ENCODE peak calls at places on chromosomes 13 and 19, in eight cellular contexts. One of them, this sample, is unnamed.

GRCh38 chr13:41812851-41813250 is 148.1 kb downstream of the VWA8 start:
- DNase-seq in fibroblast of mammary gland: no peak
- DNase-seq in stimulated activated CD4-positive, alpha-beta T cell treated with anti-CD3 and anti-CD28 coated beads, TNF-alpha, amount 100 ng/mL, for 48 hours: no peak
- DNase-seq in midbrain: no peak
- DNase-seq in iris pigment epithelial cell: no peak
- DNase-seq in NCI-H1436 treated with DMSO at 0.1 percent for 48 hours: no peak
- DNase-seq in A172: no peak
- DNase-seq in central memory CD4-positive, alpha-beta T cell: no peak
- DNase-seq in this sample: no peak

GRCh38 chr19:35272122-35272715 is 3.5 kb downstream of the USF2 start:
- DNase-seq in fibroblast of mammary gland: no peak
- DNase-seq in stimulated activated CD4-positive, alpha-beta T cell treated with anti-CD3 and anti-CD28 coated beads, TNF-alpha, amount 100 ng/mL, for 48 hours: no peak
- DNase-seq in central memory CD4-positive, alpha-beta T cell: no peak
- DNase-seq in NCI-H1436 treated with DMSO at 0.1 percent for 48 hours: no peak
- DNase-seq in midbrain: no peak
- DNase-seq in iris pigment epithelial cell: no peak
- DNase-seq in A172: no peak
- DNase-seq in this sample: no peak

GRCh38 chr19:48487944-48488343 is 18.8 kb downstream of the CYTH2 start:
- DNase-seq in iris pigment epithelial cell: peak
- DNase-seq in NCI-H1436 treated with DMSO at 0.1 percent for 48 hours: no peak
- DNase-seq in central memory CD4-positive, alpha-beta T cell: no peak
- DNase-seq in A172: peak
- DNase-seq in fibroblast of mammary gland: peak
- DNase-seq in midbrain: no peak
- DNase-seq in stimulated activated CD4-positive, alpha-beta T cell treated with anti-CD3 and anti-CD28 coated beads, TNF-alpha, amount 100 ng/mL, for 48 hours: no peak
- DNase-seq in this sample: peak

GRCh38 chr13:40064154-40064713 is 408.8 kb downstream of the COG6 start:
- DNase-seq in iris pigment epithelial cell: no peak
- DNase-seq in stimulated activated CD4-positive, alpha-beta T cell treated with anti-CD3 and anti-CD28 coated beads, TNF-alpha, amount 100 ng/mL, for 48 hours: no peak
- DNase-seq in NCI-H1436 treated with DMSO at 0.1 percent for 48 hours: no peak
- DNase-seq in A172: peak
- DNase-seq in midbrain: no peak
- DNase-seq in fibroblast of mammary gland: no peak
- DNase-seq in central memory CD4-positive, alpha-beta T cell: no peak
- DNase-seq in this sample: no peak

GRCh38 chr13:110336681-110337080 is 29.6 kb downstream of the COL4A2 start:
- DNase-seq in fibroblast of mammary gland: no peak
- DNase-seq in A172: no peak
- DNase-seq in stimulated activated CD4-positive, alpha-beta T cell treated with anti-CD3 and anti-CD28 coated beads, TNF-alpha, amount 100 ng/mL, for 48 hours: no peak
- DNase-seq in central memory CD4-positive, alpha-beta T cell: no peak
- DNase-seq in iris pigment epithelial cell: no peak
- DNase-seq in NCI-H1436 treated with DMSO at 0.1 percent for 48 hours: no peak
- DNase-seq in midbrain: no peak
- DNase-seq in this sample: no peak

GRCh38 chr13:106372199-106373160 is 163.0 kb downstream of the EFNB2 start:
- DNase-seq in fibroblast of mammary gland: peak
- DNase-seq in midbrain: no peak
- DNase-seq in central memory CD4-positive, alpha-beta T cell: no peak
- DNase-seq in A172: peak
- DNase-seq in stimulated activated CD4-positive, alpha-beta T cell treated with anti-CD3 and anti-CD28 coated beads, TNF-alpha, amount 100 ng/mL, for 48 hours: no peak
- DNase-seq in NCI-H1436 treated with DMSO at 0.1 percent for 48 hours: no peak
- DNase-seq in iris pigment epithelial cell: peak
- DNase-seq in this sample: peak

GRCh38 chr19:29812881-29813275 is 1.1 kb downstream of the CCNE1 start:
- DNase-seq in fibroblast of mammary gland: no peak
- DNase-seq in stimulated activated CD4-positive, alpha-beta T cell treated with anti-CD3 and anti-CD28 coated beads, TNF-alpha, amount 100 ng/mL, for 48 hours: no peak
- DNase-seq in NCI-H1436 treated with DMSO at 0.1 percent for 48 hours: no peak
- DNase-seq in midbrain: no peak
- DNase-seq in A172: no peak
- DNase-seq in central memory CD4-positive, alpha-beta T cell: no peak
- DNase-seq in iris pigment epithelial cell: no peak
- DNase-seq in this sample: no peak

GRCh38 chr19:33441277-33441699 is 67.8 kb downstream of the CEBPG start:
- DNase-seq in central memory CD4-positive, alpha-beta T cell: no peak
- DNase-seq in NCI-H1436 treated with DMSO at 0.1 percent for 48 hours: no peak
- DNase-seq in midbrain: no peak
- DNase-seq in stimulated activated CD4-positive, alpha-beta T cell treated with anti-CD3 and anti-CD28 coated beads, TNF-alpha, amount 100 ng/mL, for 48 hours: no peak
- DNase-seq in iris pigment epithelial cell: no peak
- DNase-seq in A172: no peak
- DNase-seq in fibroblast of mammary gland: no peak
- DNase-seq in this sample: no peak

GRCh38 chr13:91520952-91521351 is 122.5 kb downstream of the GPC5 start:
- DNase-seq in central memory CD4-positive, alpha-beta T cell: no peak
- DNase-seq in NCI-H1436 treated with DMSO at 0.1 percent for 48 hours: no peak
- DNase-seq in A172: no peak
- DNase-seq in midbrain: no peak
- DNase-seq in iris pigment epithelial cell: no peak
- DNase-seq in stimulated activated CD4-positive, alpha-beta T cell treated with anti-CD3 and anti-CD28 coated beads, TNF-alpha, amount 100 ng/mL, for 48 hours: no peak
- DNase-seq in fibroblast of mammary gland: no peak
- DNase-seq in this sample: no peak

GRCh38 chr13:109345433-109345941 is 440.9 kb downstream of the IRS2 start:
- DNase-seq in NCI-H1436 treated with DMSO at 0.1 percent for 48 hours: no peak
- DNase-seq in iris pigment epithelial cell: peak
- DNase-seq in central memory CD4-positive, alpha-beta T cell: no peak
- DNase-seq in fibroblast of mammary gland: peak
- DNase-seq in midbrain: no peak
- DNase-seq in stimulated activated CD4-positive, alpha-beta T cell treated with anti-CD3 and anti-CD28 coated beads, TNF-alpha, amount 100 ng/mL, for 48 hours: no peak
- DNase-seq in A172: peak
- DNase-seq in this sample: peak

GRCh38 chr19:8575467-8575997 is 1.7 kb downstream of the MYO1F start:
- DNase-seq in A172: peak
- DNase-seq in midbrain: no peak
- DNase-seq in iris pigment epithelial cell: peak
- DNase-seq in fibroblast of mammary gland: peak
- DNase-seq in NCI-H1436 treated with DMSO at 0.1 percent for 48 hours: no peak
- DNase-seq in central memory CD4-positive, alpha-beta T cell: peak
- DNase-seq in stimulated activated CD4-positive, alpha-beta T cell treated with anti-CD3 and anti-CD28 coated beads, TNF-alpha, amount 100 ng/mL, for 48 hours: no peak
- DNase-seq in this sample: peak

GRCh38 chr19:10412257-10412977 is 7.9 kb upstream of the PDE4A start:
- DNase-seq in A172: no peak
- DNase-seq in NCI-H1436 treated with DMSO at 0.1 percent for 48 hours: no peak
- DNase-seq in iris pigment epithelial cell: no peak
- DNase-seq in central memory CD4-positive, alpha-beta T cell: no peak
- DNase-seq in fibroblast of mammary gland: no peak
- DNase-seq in stimulated activated CD4-positive, alpha-beta T cell treated with anti-CD3 and anti-CD28 coated beads, TNF-alpha, amount 100 ng/mL, for 48 hours: no peak
- DNase-seq in midbrain: no peak
- DNase-seq in this sample: no peak

GRCh38 chr19:12194827-12195500 is 32.1 kb downstream of the ZNF136 start:
- DNase-seq in NCI-H1436 treated with DMSO at 0.1 percent for 48 hours: no peak
- DNase-seq in midbrain: peak
- DNase-seq in A172: no peak
- DNase-seq in central memory CD4-positive, alpha-beta T cell: peak
- DNase-seq in stimulated activated CD4-positive, alpha-beta T cell treated with anti-CD3 and anti-CD28 coated beads, TNF-alpha, amount 100 ng/mL, for 48 hours: peak
- DNase-seq in iris pigment epithelial cell: peak
- DNase-seq in fibroblast of mammary gland: peak
- DNase-seq in this sample: peak

GRCh38 chr19:48624791-48625723 is 5.8 kb downstream of the SPHK2 start:
- DNase-seq in midbrain: no peak
- DNase-seq in fibroblast of mammary gland: no peak
- DNase-seq in central memory CD4-positive, alpha-beta T cell: no peak
- DNase-seq in stimulated activated CD4-positive, alpha-beta T cell treated with anti-CD3 and anti-CD28 coated beads, TNF-alpha, amount 100 ng/mL, for 48 hours: no peak
- DNase-seq in NCI-H1436 treated with DMSO at 0.1 percent for 48 hours: no peak
- DNase-seq in A172: no peak
- DNase-seq in iris pigment epithelial cell: no peak
- DNase-seq in this sample: no peak

GRCh38 chr13:99812611-99813010 is 159.0 kb downstream of the ZIC5 start:
- DNase-seq in central memory CD4-positive, alpha-beta T cell: no peak
- DNase-seq in iris pigment epithelial cell: peak
- DNase-seq in midbrain: no peak
- DNase-seq in A172: peak
- DNase-seq in fibroblast of mammary gland: peak
- DNase-seq in stimulated activated CD4-positive, alpha-beta T cell treated with anti-CD3 and anti-CD28 coated beads, TNF-alpha, amount 100 ng/mL, for 48 hours: no peak
- DNase-seq in NCI-H1436 treated with DMSO at 0.1 percent for 48 hours: no peak
- DNase-seq in this sample: peak

GRCh38 chr13:69579351-69579750 is 528.3 kb upstream of the ATXN8OS start:
- DNase-seq in midbrain: peak
- DNase-seq in NCI-H1436 treated with DMSO at 0.1 percent for 48 hours: no peak
- DNase-seq in A172: no peak
- DNase-seq in stimulated activated CD4-positive, alpha-beta T cell treated with anti-CD3 and anti-CD28 coated beads, TNF-alpha, amount 100 ng/mL, for 48 hours: no peak
- DNase-seq in iris pigment epithelial cell: no peak
- DNase-seq in fibroblast of mammary gland: no peak
- DNase-seq in central memory CD4-positive, alpha-beta T cell: no peak
- DNase-seq in this sample: peak

GRCh38 chr19:34308381-34309367 is 54.3 kb downstream of the GARRE1 start:
- DNase-seq in fibroblast of mammary gland: peak
- DNase-seq in midbrain: no peak
- DNase-seq in A172: no peak
- DNase-seq in stimulated activated CD4-positive, alpha-beta T cell treated with anti-CD3 and anti-CD28 coated beads, TNF-alpha, amount 100 ng/mL, for 48 hours: no peak
- DNase-seq in central memory CD4-positive, alpha-beta T cell: peak
- DNase-seq in iris pigment epithelial cell: peak
- DNase-seq in NCI-H1436 treated with DMSO at 0.1 percent for 48 hours: no peak
- DNase-seq in this sample: no peak

GRCh38 chr19:1941146-1942077 is at the start of gene CSNK1G2:
- DNase-seq in stimulated activated CD4-positive, alpha-beta T cell treated with anti-CD3 and anti-CD28 coated beads, TNF-alpha, amount 100 ng/mL, for 48 hours: no peak
- DNase-seq in NCI-H1436 treated with DMSO at 0.1 percent for 48 hours: no peak
- DNase-seq in iris pigment epithelial cell: no peak
- DNase-seq in central memory CD4-positive, alpha-beta T cell: no peak
- DNase-seq in midbrain: no peak
- DNase-seq in fibroblast of mammary gland: no peak
- DNase-seq in A172: no peak
- DNase-seq in this sample: no peak

GRCh38 chr13:101880581-101880980 is 428.1 kb downstream of the ITGBL1 start:
- DNase-seq in midbrain: no peak
- DNase-seq in A172: no peak
- DNase-seq in central memory CD4-positive, alpha-beta T cell: no peak
- DNase-seq in fibroblast of mammary gland: no peak
- DNase-seq in iris pigment epithelial cell: no peak
- DNase-seq in stimulated activated CD4-positive, alpha-beta T cell treated with anti-CD3 and anti-CD28 coated beads, TNF-alpha, amount 100 ng/mL, for 48 hours: no peak
- DNase-seq in NCI-H1436 treated with DMSO at 0.1 percent for 48 hours: no peak
- DNase-seq in this sample: no peak

GRCh38 chr19:16943942-16944625 is 55.3 kb downstream of the F2RL3 start:
- DNase-seq in iris pigment epithelial cell: no peak
- DNase-seq in fibroblast of mammary gland: no peak
- DNase-seq in stimulated activated CD4-positive, alpha-beta T cell treated with anti-CD3 and anti-CD28 coated beads, TNF-alpha, amount 100 ng/mL, for 48 hours: no peak
- DNase-seq in midbrain: no peak
- DNase-seq in central memory CD4-positive, alpha-beta T cell: no peak
- DNase-seq in NCI-H1436 treated with DMSO at 0.1 percent for 48 hours: no peak
- DNase-seq in A172: no peak
- DNase-seq in this sample: no peak

GRCh38 chr13:46606915-46607413 is 54.0 kb downstream of the LRCH1 start:
- DNase-seq in A172: no peak
- DNase-seq in iris pigment epithelial cell: no peak
- DNase-seq in stimulated activated CD4-positive, alpha-beta T cell treated with anti-CD3 and anti-CD28 coated beads, TNF-alpha, amount 100 ng/mL, for 48 hours: no peak
- DNase-seq in NCI-H1436 treated with DMSO at 0.1 percent for 48 hours: no peak
- DNase-seq in midbrain: no peak
- DNase-seq in central memory CD4-positive, alpha-beta T cell: no peak
- DNase-seq in fibroblast of mammary gland: no peak
- DNase-seq in this sample: peak

GRCh38 chr13:94711561-94712286 is 621 bp downstream of the SOX21 start:
- DNase-seq in NCI-H1436 treated with DMSO at 0.1 percent for 48 hours: no peak
- DNase-seq in fibroblast of mammary gland: peak
- DNase-seq in midbrain: no peak
- DNase-seq in iris pigment epithelial cell: peak
- DNase-seq in A172: no peak
- DNase-seq in stimulated activated CD4-positive, alpha-beta T cell treated with anti-CD3 and anti-CD28 coated beads, TNF-alpha, amount 100 ng/mL, for 48 hours: no peak
- DNase-seq in central memory CD4-positive, alpha-beta T cell: no peak
- DNase-seq in this sample: peak

GRCh38 chr13:61727714-61728275 is 312.1 kb upstream of the PCDH20 start:
- DNase-seq in fibroblast of mammary gland: peak
- DNase-seq in A172: peak
- DNase-seq in midbrain: no peak
- DNase-seq in central memory CD4-positive, alpha-beta T cell: no peak
- DNase-seq in NCI-H1436 treated with DMSO at 0.1 percent for 48 hours: no peak
- DNase-seq in iris pigment epithelial cell: peak
- DNase-seq in stimulated activated CD4-positive, alpha-beta T cell treated with anti-CD3 and anti-CD28 coated beads, TNF-alpha, amount 100 ng/mL, for 48 hours: no peak
- DNase-seq in this sample: peak

GRCh38 chr13:26062853-26063444 is 11.1 kb upstream of the SHISA2 start:
- DNase-seq in central memory CD4-positive, alpha-beta T cell: peak
- DNase-seq in stimulated activated CD4-positive, alpha-beta T cell treated with anti-CD3 and anti-CD28 coated beads, TNF-alpha, amount 100 ng/mL, for 48 hours: no peak
- DNase-seq in midbrain: peak
- DNase-seq in A172: peak
- DNase-seq in iris pigment epithelial cell: peak
- DNase-seq in NCI-H1436 treated with DMSO at 0.1 percent for 48 hours: no peak
- DNase-seq in fibroblast of mammary gland: peak
- DNase-seq in this sample: peak

GRCh38 chr13:97125810-97126738 is 96.1 kb upstream of the MBNL2 start:
- DNase-seq in fibroblast of mammary gland: peak
- DNase-seq in stimulated activated CD4-positive, alpha-beta T cell treated with anti-CD3 and anti-CD28 coated beads, TNF-alpha, amount 100 ng/mL, for 48 hours: no peak
- DNase-seq in midbrain: no peak
- DNase-seq in central memory CD4-positive, alpha-beta T cell: no peak
- DNase-seq in NCI-H1436 treated with DMSO at 0.1 percent for 48 hours: peak
- DNase-seq in A172: peak
- DNase-seq in iris pigment epithelial cell: peak
- DNase-seq in this sample: no peak

GRCh38 chr19:51702103-51702753 is 9.1 kb downstream of the SPACA6 start:
- DNase-seq in iris pigment epithelial cell: peak
- DNase-seq in fibroblast of mammary gland: peak
- DNase-seq in NCI-H1436 treated with DMSO at 0.1 percent for 48 hours: no peak
- DNase-seq in A172: no peak
- DNase-seq in stimulated activated CD4-positive, alpha-beta T cell treated with anti-CD3 and anti-CD28 coated beads, TNF-alpha, amount 100 ng/mL, for 48 hours: peak
- DNase-seq in central memory CD4-positive, alpha-beta T cell: no peak
- DNase-seq in midbrain: peak
- DNase-seq in this sample: peak

GRCh38 chr19:58217607-58218391 is 10.9 kb upstream of the ZNF544 start:
- DNase-seq in central memory CD4-positive, alpha-beta T cell: no peak
- DNase-seq in NCI-H1436 treated with DMSO at 0.1 percent for 48 hours: no peak
- DNase-seq in iris pigment epithelial cell: no peak
- DNase-seq in A172: no peak
- DNase-seq in midbrain: no peak
- DNase-seq in stimulated activated CD4-positive, alpha-beta T cell treated with anti-CD3 and anti-CD28 coated beads, TNF-alpha, amount 100 ng/mL, for 48 hours: no peak
- DNase-seq in fibroblast of mammary gland: no peak
- DNase-seq in this sample: no peak

GRCh38 chr13:112545866-112546265 is 42.1 kb downstream of the TUBGCP3 start:
- DNase-seq in iris pigment epithelial cell: peak
- DNase-seq in midbrain: no peak
- DNase-seq in fibroblast of mammary gland: peak
- DNase-seq in NCI-H1436 treated with DMSO at 0.1 percent for 48 hours: no peak
- DNase-seq in central memory CD4-positive, alpha-beta T cell: no peak
- DNase-seq in stimulated activated CD4-positive, alpha-beta T cell treated with anti-CD3 and anti-CD28 coated beads, TNF-alpha, amount 100 ng/mL, for 48 hours: no peak
- DNase-seq in A172: peak
- DNase-seq in this sample: peak

GRCh38 chr13:50594276-50594970 is 249.1 kb downstream of the DLEU7 start:
- DNase-seq in iris pigment epithelial cell: no peak
- DNase-seq in NCI-H1436 treated with DMSO at 0.1 percent for 48 hours: no peak
- DNase-seq in A172: no peak
- DNase-seq in stimulated activated CD4-positive, alpha-beta T cell treated with anti-CD3 and anti-CD28 coated beads, TNF-alpha, amount 100 ng/mL, for 48 hours: peak
- DNase-seq in central memory CD4-positive, alpha-beta T cell: no peak
- DNase-seq in fibroblast of mammary gland: no peak
- DNase-seq in midbrain: no peak
- DNase-seq in this sample: no peak

GRCh38 chr13:24096659-24097058 is 63.9 kb upstream of the SPATA13 start:
- DNase-seq in stimulated activated CD4-positive, alpha-beta T cell treated with anti-CD3 and anti-CD28 coated beads, TNF-alpha, amount 100 ng/mL, for 48 hours: no peak
- DNase-seq in iris pigment epithelial cell: no peak
- DNase-seq in NCI-H1436 treated with DMSO at 0.1 percent for 48 hours: no peak
- DNase-seq in midbrain: no peak
- DNase-seq in A172: no peak
- DNase-seq in fibroblast of mammary gland: no peak
- DNase-seq in central memory CD4-positive, alpha-beta T cell: no peak
- DNase-seq in this sample: no peak

GRCh38 chr19:12985049-12985776 is 10.1 kb upstream of the NFIX start:
- DNase-seq in fibroblast of mammary gland: peak
- DNase-seq in iris pigment epithelial cell: no peak
- DNase-seq in NCI-H1436 treated with DMSO at 0.1 percent for 48 hours: no peak
- DNase-seq in central memory CD4-positive, alpha-beta T cell: no peak
- DNase-seq in A172: peak
- DNase-seq in midbrain: peak
- DNase-seq in stimulated activated CD4-positive, alpha-beta T cell treated with anti-CD3 and anti-CD28 coated beads, TNF-alpha, amount 100 ng/mL, for 48 hours: no peak
- DNase-seq in this sample: peak

GRCh38 chr13:48297131-48297786 is 6.3 kb upstream of the RB1 start:
- DNase-seq in iris pigment epithelial cell: no peak
- DNase-seq in A172: no peak
- DNase-seq in fibroblast of mammary gland: no peak
- DNase-seq in midbrain: no peak
- DNase-seq in NCI-H1436 treated with DMSO at 0.1 percent for 48 hours: no peak
- DNase-seq in stimulated activated CD4-positive, alpha-beta T cell treated with anti-CD3 and anti-CD28 coated beads, TNF-alpha, amount 100 ng/mL, for 48 hours: no peak
- DNase-seq in central memory CD4-positive, alpha-beta T cell: no peak
- DNase-seq in this sample: no peak

GRCh38 chr13:71828117-71828516 is 38.9 kb downstream of the DACH1 start:
- DNase-seq in iris pigment epithelial cell: peak
- DNase-seq in A172: no peak
- DNase-seq in fibroblast of mammary gland: no peak
- DNase-seq in midbrain: no peak
- DNase-seq in central memory CD4-positive, alpha-beta T cell: no peak
- DNase-seq in stimulated activated CD4-positive, alpha-beta T cell treated with anti-CD3 and anti-CD28 coated beads, TNF-alpha, amount 100 ng/mL, for 48 hours: no peak
- DNase-seq in NCI-H1436 treated with DMSO at 0.1 percent for 48 hours: no peak
- DNase-seq in this sample: no peak

GRCh38 chr13:63161219-63161618 is 1745.6 kb upstream of the PCDH20 start:
- DNase-seq in central memory CD4-positive, alpha-beta T cell: no peak
- DNase-seq in NCI-H1436 treated with DMSO at 0.1 percent for 48 hours: no peak
- DNase-seq in midbrain: no peak
- DNase-seq in iris pigment epithelial cell: peak
- DNase-seq in fibroblast of mammary gland: peak
- DNase-seq in A172: no peak
- DNase-seq in stimulated activated CD4-positive, alpha-beta T cell treated with anti-CD3 and anti-CD28 coated beads, TNF-alpha, amount 100 ng/mL, for 48 hours: no peak
- DNase-seq in this sample: peak

This sample was measured in astrocyte of the hippocampus.